ENCODE peak calls at places on chromosomes 13 and 19, in four cellular contexts. M, D, I and F are unnamed samples.

GRCh38 chr19:7257148-7258041 is 36.8 kb downstream of the INSR start:
- DNase-seq in I (no peak), M (no peak), D (no peak), F (no peak)

GRCh38 chr13:66586489-66586888 is 643.6 kb downstream of the PCDH9 start:
- DNase-seq in D (no peak), I (no peak), M (no peak), F (no peak)

GRCh38 chr13:106651442-106651841 is 83.5 kb upstream of the ARGLU1 start:
- DNase-seq in I (no peak), M (no peak), D (no peak), F (no peak)

GRCh38 chr19:4327252-4327876 is 11.3 kb downstream of the STAP2 start:
- DNase-seq in D (peak), I (peak), M (peak), F (no peak)

GRCh38 chr13:111486801-111487200 is 166.4 kb downstream of the TEX29 start:
- DNase-seq in M (no peak), I (no peak), D (peak), F (no peak)

GRCh38 chr19:32718286-32718685 is 1.3 kb upstream of the TDRD12 start:
- DNase-seq in M (no peak), I (no peak), D (peak), F (no peak)

GRCh38 chr13:107835339-107836018 is 379.9 kb downstream of the LIG4 start:
- DNase-seq in M (no peak), I (no peak), D (peak), F (no peak)

GRCh38 chr19:4304509-4305252 is at the start of gene FSD1:
- DNase-seq in D (peak), I (peak), M (peak), F (no peak)

GRCh38 chr13:90293793-90294361 is 1053.6 kb upstream of the MIR17HG start:
- DNase-seq in M (no peak), D (no peak), I (no peak), F (no peak)

GRCh38 chr19:10895363-10895762 is 24.0 kb downstream of the CARM1 start:
- DNase-seq in M (no peak), D (no peak), I (no peak), F (no peak)

GRCh38 chr19:35663981-35664380 is 2.3 kb upstream of the UPK1A start:
- DNase-seq in M (no peak), I (no peak), D (peak), F (no peak)

GRCh38 chr19:30281903-30282302 is 90.3 kb upstream of the ZNF536 start:
- DNase-seq in D (no peak), M (no peak), I (no peak), F (no peak)

GRCh38 chr13:95496485-95496884 is 56.0 kb upstream of the CLDN10 start:
- DNase-seq in M (no peak), I (no peak), D (no peak), F (no peak)
- TF ChIP-seq CTCF in M (no peak), I (no peak), D (no peak), F (no peak)

GRCh38 chr19:47719047-47719885 is 6.0 kb downstream of the EHD2 start:
- DNase-seq in M (no peak), I (no peak), D (peak), F (no peak)

GRCh38 chr19:47714339-47714738 is 1.1 kb downstream of the EHD2 start:
- DNase-seq in D (peak), I (no peak), M (no peak), F (no peak)

GRCh38 chr19:47716270-47716937 is 3.2 kb downstream of the EHD2 start:
- DNase-seq in D (no peak), I (no peak), M (no peak), F (no peak)

GRCh38 chr19:47711652-47712239 is 1.5 kb upstream of the EHD2 start:
- DNase-seq in M (no peak), I (no peak), D (no peak), F (no peak)

GRCh38 chr19:47713046-47714021 is at the start of gene EHD2:
- DNase-seq in I (peak), M (peak), D (peak), F (no peak)
- TF ChIP-seq CTCF in I (peak), M (peak), D (peak), F (peak)

DNA sequence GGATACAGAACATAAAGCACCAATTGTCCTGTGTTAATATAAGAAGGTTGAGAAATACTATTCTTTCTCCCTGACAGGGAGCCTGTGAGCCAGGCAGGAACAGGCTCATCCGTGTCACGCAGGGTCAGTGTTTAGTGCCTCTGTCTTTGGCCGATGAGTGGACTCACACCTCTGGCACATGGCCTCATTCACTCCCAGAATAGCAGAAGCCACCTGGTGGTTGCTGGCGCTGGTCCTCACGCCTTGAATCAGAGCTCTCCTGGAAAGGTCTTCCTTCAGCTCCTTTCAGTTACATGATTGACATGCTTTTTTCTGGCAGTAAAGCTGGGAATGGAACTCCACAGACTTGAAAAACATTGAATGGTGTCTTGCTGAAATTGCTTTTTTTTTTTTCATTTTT is 28.1 kb upstream of the SIAH3 start:
- DNase-seq in M (no peak), I (no peak), D (no peak), F (no peak)
- TF ChIP-seq CTCF in M (no peak), I (peak), D (no peak), F (peak)

DNA sequence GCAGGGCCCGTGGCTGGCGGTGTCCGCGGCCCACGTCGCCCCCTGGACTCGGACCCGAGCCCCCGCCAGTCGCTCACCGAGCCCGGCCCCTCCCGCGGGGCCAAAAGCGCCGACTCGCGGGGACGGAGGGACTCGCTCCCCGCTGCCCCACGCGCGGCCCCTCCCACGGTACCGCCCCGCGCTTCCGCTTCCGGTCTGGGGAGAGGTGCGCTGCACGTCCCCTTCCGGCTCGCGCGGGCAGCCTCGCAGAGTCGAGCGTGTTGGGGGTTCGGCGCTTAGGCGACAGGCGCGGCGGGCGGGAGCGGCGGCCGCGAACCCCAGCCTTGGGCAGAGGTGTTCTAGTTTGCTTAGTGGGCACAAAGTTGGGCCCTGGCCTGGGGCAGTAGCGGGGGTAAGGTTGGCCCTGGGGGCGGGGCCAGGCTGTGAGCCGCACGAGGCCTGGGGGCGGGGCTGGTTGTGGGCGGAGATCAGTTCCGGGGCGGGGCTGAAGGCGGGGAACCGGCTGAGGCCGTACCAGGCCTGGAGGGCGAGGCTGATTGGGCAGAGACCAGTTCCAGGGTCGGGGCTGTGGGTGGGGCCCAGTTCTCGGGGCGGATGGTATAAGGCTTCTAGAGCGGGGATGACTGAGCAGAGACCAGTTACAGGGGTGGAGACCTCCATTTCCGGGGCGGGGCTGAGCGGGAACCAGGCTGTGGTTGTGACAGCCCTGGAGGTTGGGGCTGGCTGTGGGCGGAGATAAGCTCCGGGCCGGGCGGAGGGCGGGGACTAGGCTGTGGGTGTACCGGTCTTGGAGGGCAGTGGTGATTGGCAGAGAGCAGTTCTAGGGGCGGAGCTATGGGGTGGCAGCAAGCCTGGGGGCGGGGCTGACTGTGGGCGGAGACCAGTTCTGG is at the start of the genes MBD3L1 and ZNF558:
- DNase-seq in D (peak), I (peak), M (peak), F (peak)
- TF ChIP-seq CTCF in D (peak), I (peak), M (peak), F (no peak)

GRCh38 chr13:39655569-39656324 is at the start of gene COG6:
- DNase-seq in I (peak), M (peak), D (peak), F (peak)
- TF ChIP-seq CTCF in I (no peak), M (no peak), D (no peak), F (peak)

GRCh38 chr13:25080773-25081172 is 15.2 kb upstream of the PABPC3 start:
- DNase-seq in I (no peak), D (no peak), M (no peak), F (no peak)
- TF ChIP-seq CTCF in I (no peak), D (no peak), M (no peak), F (no peak)

DNA sequence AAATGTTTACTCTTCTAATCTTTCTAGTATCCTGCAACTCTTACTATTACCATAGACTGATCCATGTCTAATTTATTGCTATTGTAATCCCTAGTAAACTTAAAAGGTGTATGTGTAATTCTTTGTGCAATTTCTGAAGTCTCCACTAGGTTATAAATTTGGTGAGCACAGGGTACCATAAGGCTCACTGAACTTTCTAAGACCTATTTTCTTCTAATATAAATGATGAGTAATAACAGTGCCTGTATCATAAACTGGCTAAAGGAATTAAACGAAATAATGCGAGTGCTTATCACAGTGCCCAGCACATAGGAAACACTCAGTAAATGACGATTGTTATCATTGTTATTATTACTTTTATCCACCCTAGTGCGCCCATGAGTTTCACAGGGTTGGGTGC is 119.1 kb downstream of the KLF12 start:
- DNase-seq in I (no peak), M (no peak), D (no peak), F (no peak)
- TF ChIP-seq CTCF in I (no peak), M (peak), D (peak), F (peak)

GRCh38 chr13:41589434-41589833 is 132.1 kb downstream of the RGCC start:
- DNase-seq in M (no peak), I (no peak), D (no peak), F (no peak)

GRCh38 chr13:41588899-41589298 is 131.5 kb downstream of the RGCC start:
- DNase-seq in M (no peak), I (no peak), D (peak), F (no peak)

GRCh38 chr13:41590643-41591042 is 133.3 kb downstream of the RGCC start:
- DNase-seq in I (no peak), M (no peak), D (no peak), F (no peak)

GRCh38 chr13:41590122-41590521 is 132.8 kb downstream of the RGCC start:
- DNase-seq in D (no peak), I (no peak), M (no peak), F (no peak)

GRCh38 chr13:41587490-41587889 is 130.1 kb downstream of the RGCC start:
- DNase-seq in I (no peak), M (peak), D (no peak), F (no peak)
- TF ChIP-seq CTCF in I (no peak), M (no peak), D (no peak), F (peak)

GRCh38 chr19:2254052-2254872 is 2.0 kb downstream of the JSRP1 start:
- DNase-seq in I (no peak), M (no peak), D (peak), F (no peak)
- TF ChIP-seq CTCF in I (no peak), M (no peak), D (peak), F (no peak)